ENCODE peak calls at places on chromosomes 2 and 18, in nine cellular contexts. W, F, D, O, T, Y, I, C and Q are unnamed samples.

GRCh38 chr18:845152-845819 is 33.2 kb upstream of the YES1 start:
- DNase-seq in T (no peak), W (no peak), D (no peak), C (no peak), F (no peak), O (no peak), I (peak), Y (no peak), Q (no peak)

GRCh38 chr2:125227843-125228392 is 1202.8 kb downstream of the CNTNAP5 start:
- DNase-seq in D (no peak), O (no peak), C (no peak), T (no peak), F (no peak), Y (no peak), I (no peak), W (no peak), Q (no peak)

GRCh38 chr2:222753251-222753824 is 81.9 kb downstream of the MOGAT1 start:
- DNase-seq in Y (no peak), D (peak), O (no peak), F (no peak), C (no peak), I (peak), T (peak), W (no peak), Q (no peak)

GRCh38 chr2:191144217-191144616 is 6.6 kb downstream of the STAT4 start:
- DNase-seq in D (no peak), T (no peak), C (no peak), I (no peak), Y (no peak), F (no peak), O (no peak), W (no peak), Q (no peak)

GRCh38 chr2:159867557-159868330 is 69.7 kb upstream of the CD302 start:
- DNase-seq in C (no peak), Y (no peak), W (no peak), D (no peak), F (no peak), O (no peak), T (no peak), I (no peak), Q (no peak)

GRCh38 chr2:22020101-22020742 is 896.5 kb downstream of the TDRD15 start:
- DNase-seq in F (no peak), Y (no peak), W (no peak), T (no peak), D (no peak), O (peak), C (no peak), I (no peak), Q (no peak)

GRCh38 chr18:53941601-53942335 is 282.7 kb downstream of the MBD2 start:
- DNase-seq in F (no peak), C (no peak), O (no peak), W (peak), I (peak), D (no peak), T (no peak), Y (peak), Q (no peak)

GRCh38 chr2:72139871-72140620 is 7.6 kb downstream of the CYP26B1 start:
- DNase-seq in W (no peak), C (no peak), D (no peak), I (no peak), F (no peak), O (no peak), T (no peak), Y (no peak), Q (no peak)

GRCh38 chr2:173797586-173798263 is 167.4 kb downstream of the SP3 start:
- DNase-seq in F (no peak), T (no peak), D (no peak), W (no peak), O (no peak), I (no peak), C (no peak), Y (no peak), Q (no peak)

GRCh38 chr2:5689790-5690189 is 2.4 kb upstream of the SOX11 start:
- DNase-seq in Y (no peak), W (no peak), C (no peak), O (no peak), F (no peak), I (no peak), T (no peak), D (no peak), Q (no peak)

GRCh38 chr2:182920631-182921056 is 54.2 kb upstream of the FRZB start:
- DNase-seq in T (no peak), I (no peak), Y (peak), D (no peak), W (no peak), C (no peak), F (no peak), O (no peak), Q (no peak)

GRCh38 chr2:234500394-234501006 is 3.6 kb upstream of the ARL4C start:
- DNase-seq in D (peak), O (peak), Y (peak), F (peak), C (peak), T (peak), W (peak), I (peak), Q (peak)

GRCh38 chr2:219060821-219061791 is at the start of gene IHH:
- DNase-seq in F (no peak), I (no peak), T (no peak), O (no peak), D (peak), Y (no peak), C (no peak), W (no peak), Q (no peak)

GRCh38 chr2:8219631-8220393 is 462.0 kb upstream of the ID2 start:
- DNase-seq in Y (no peak), W (peak), T (no peak), F (no peak), D (no peak), C (no peak), O (peak), I (no peak), Q (no peak)

GRCh38 chr2:202965810-202966454 is 48.7 kb upstream of the NBEAL1 start:
- DNase-seq in T (no peak), W (peak), I (peak), Y (no peak), F (no peak), D (no peak), C (no peak), O (no peak), Q (no peak)

GRCh38 chr2:15334650-15335326 is 226.3 kb downstream of the NBAS start:
- DNase-seq in Y (no peak), C (no peak), F (no peak), D (no peak), O (peak), W (no peak), I (peak), T (peak), Q (no peak)

GRCh38 chr18:8367217-8367988 is 241.8 kb upstream of the RAB12 start:
- DNase-seq in Y (no peak), O (no peak), W (no peak), C (peak), F (no peak), T (peak), D (peak), I (no peak), Q (peak)

GRCh38 chr2:168453404-168453803 is 2.7 kb upstream of the CERS6 start:
- DNase-seq in C (no peak), I (no peak), O (no peak), D (no peak), W (no peak), T (no peak), Y (no peak), F (no peak), Q (no peak)

GRCh38 chr2:108968619-108969018 is 20.4 kb downstream of the EDAR start:
- DNase-seq in Y (no peak), F (no peak), I (no peak), T (no peak), W (no peak), O (no peak), C (no peak), D (peak), Q (no peak)

GRCh38 chr2:240325654-240326031 is 109.8 kb upstream of the GPC1 start:
- DNase-seq in I (no peak), T (no peak), D (no peak), W (no peak), F (no peak), O (no peak), Y (no peak), C (no peak), Q (no peak)

GRCh38 chr18:48947583-48947982 is 3.2 kb downstream of the SMAD7 start:
- DNase-seq in D (no peak), Y (no peak), T (no peak), W (peak), O (no peak), F (no peak), C (no peak), I (no peak), Q (no peak)

GRCh38 chr2:25381502-25381901 is 39.8 kb upstream of the DNMT3A start:
- DNase-seq in W (no peak), T (no peak), C (no peak), Y (peak), O (no peak), I (no peak), D (no peak), F (no peak), Q (no peak)

GRCh38 chr2:47022399-47022798 is 106.8 kb upstream of the MCFD2 start:
- DNase-seq in D (no peak), Y (no peak), W (no peak), F (no peak), O (no peak), T (no peak), I (no peak), C (no peak), Q (no peak)

GRCh38 chr2:69032336-69032735 is 19.4 kb downstream of the ANTXR1 start:
- DNase-seq in Y (no peak), T (no peak), O (no peak), W (no peak), I (no peak), C (no peak), D (no peak), F (no peak), Q (no peak)

GRCh38 chr2:32559136-32559535 is 68.7 kb upstream of the TTC27 start:
- DNase-seq in T (no peak), Y (no peak), W (no peak), C (no peak), I (peak), D (no peak), O (no peak), F (no peak), Q (no peak)

GRCh38 chr2:99337164-99337930 is at the start of gene EIF5B:
- DNase-seq in F (peak), D (peak), W (peak), Y (peak), C (peak), O (peak), I (peak), T (peak), Q (peak)